ENCODE peak calls at places on chromosomes 4 and X, in four cellular contexts. Q is A673, T is GM12878, W is mammary epithelial cell. D is an unnamed sample.

GRCh38 chrX:111244238-111244750 is 26.0 kb downstream of the CAPN6 start:
- DNase-seq in Q (peak; percentile 19), W (peak; percentile 5), T (no peak), D (no peak)

GRCh38 chr4:105306158-105306781 is 159.6 kb downstream of the TET2 start:
- DNase-seq in T (peak; percentile 91), W (peak; percentile 53), Q (peak; percentile 7), D (peak; percentile 0)

GRCh38 chr4:6372649-6373525 is 99.5 kb downstream of the PPP2R2C start:
- DNase-seq in W (peak; percentile 30), Q (peak; percentile 30), T (peak; percentile 5), D (peak; percentile 12)

GRCh38 chr4:71383984-71384383 is 45.2 kb downstream of the SLC4A4 start:
- DNase-seq in Q (no peak), T (no peak), W (no peak), D (no peak)

GRCh38 chr4:127829014-127829413 is 46.9 kb downstream of the HSPA4L start:
- DNase-seq in Q (no peak), T (peak; percentile 65), W (no peak), D (no peak)

GRCh38 chr4:61320154-61320553 is 120.0 kb downstream of the ADGRL3 start:
- DNase-seq in T (no peak), W (peak; percentile 3), Q (no peak), D (no peak)

GRCh38 chr4:39825741-39826231 is 127.8 kb downstream of the UBE2K start:
- DNase-seq in W (no peak), T (no peak), Q (peak; percentile 53), D (no peak)

GRCh38 chr4:121209171-121209570 is 45.0 kb upstream of the TNIP3 start:
- DNase-seq in Q (no peak), W (no peak), T (no peak), D (no peak)

GRCh38 chr4:25030283-25031076 is at the start of gene LGI2:
- DNase-seq in Q (no peak), T (no peak), W (no peak), D (no peak)

GRCh38 chrX:65941775-65942174 is 98.1 kb downstream of the VSIG4 start:
- DNase-seq in Q (no peak), W (no peak), T (no peak), D (no peak)

GRCh38 chrX:104085919-104086318 is 9.9 kb upstream of the TMSB15C start:
- DNase-seq in T (no peak), W (no peak), Q (no peak), D (no peak)

GRCh38 chr4:178823673-178824072 is 1381.4 kb upstream of the AGA start:
- DNase-seq in T (no peak), W (no peak), Q (peak; percentile 51), D (no peak)

GRCh38 chrX:102044496-102044895 is 81.0 kb upstream of the TCEAL2 start:
- DNase-seq in W (no peak), T (no peak), Q (no peak), D (no peak)

GRCh38 chr4:160180206-160180605 is 1077.3 kb downstream of the RAPGEF2 start:
- DNase-seq in W (peak; percentile 77), Q (peak; percentile 10), T (no peak), D (no peak)

GRCh38 chrX:31893525-31893924 is 821.7 kb upstream of the FTHL17 start:
- DNase-seq in W (no peak), Q (no peak), T (no peak), D (no peak)

GRCh38 chr4:133483600-133484246 is 334.6 kb downstream of the PCDH10 start:
- DNase-seq in W (peak; percentile 16), T (no peak), Q (peak; percentile 63), D (no peak)

GRCh38 chrX:3715921-3716320 is 2.5 kb upstream of the PRKX start:
- DNase-seq in Q (no peak), T (no peak), W (no peak), D (no peak)

GRCh38 chr4:10596586-10597285 is 87.8 kb downstream of the CLNK start:
- DNase-seq in Q (no peak), T (no peak), W (no peak), D (no peak)

GRCh38 chrX:17081535-17081934 is 135.1 kb downstream of the REPS2 start:
- DNase-seq in T (no peak), Q (no peak), W (no peak), D (no peak)

GRCh38 chr4:98899277-98899676 is 29.7 kb downstream of the EIF4E start:
- DNase-seq in W (no peak), Q (no peak), T (no peak), D (no peak)

GRCh38 chrX:31301203-31301602 is 229.4 kb upstream of the FTHL17 start:
- DNase-seq in T (no peak), Q (no peak), W (no peak), D (no peak)

GRCh38 chrX:21479695-21480280 is 105.6 kb downstream of the CNKSR2 start:
- DNase-seq in T (no peak), Q (peak; percentile 73), W (peak; percentile 30), D (peak; percentile 35)

GRCh38 chrX:74420194-74421035 is 878 bp upstream of the SLC16A2 start:
- DNase-seq in T (no peak), W (peak; percentile 66), Q (peak; percentile 46), D (peak; percentile 34)

GRCh38 chrX:149521438-149521837 is 16.3 kb upstream of the IDS start:
- DNase-seq in W (no peak), Q (no peak), T (no peak), D (no peak)

GRCh38 chr4:11073621-11074051 is 355.1 kb downstream of the HS3ST1 start:
- DNase-seq in Q (no peak), T (no peak), W (no peak), D (no peak)

GRCh38 chr4:73895201-73896177 is 26.3 kb downstream of the CXCL1 start:
- DNase-seq in W (no peak), Q (no peak), T (no peak), D (no peak)

GRCh38 chr4:105555409-105555808 is 3.0 kb downstream of the ARHGEF38 start:
- DNase-seq in T (no peak), W (no peak), Q (no peak), D (no peak)

GRCh38 chr4:76984788-76985211 is 35.2 kb downstream of the SEPTIN11 start:
- DNase-seq in T (no peak), Q (peak; percentile 79), W (peak; percentile 80), D (no peak)

GRCh38 chrX:6729581-6729980 is 194.7 kb upstream of the VCX3A start:
- DNase-seq in W (no peak), Q (no peak), T (no peak), D (no peak)

GRCh38 chr4:78864405-78865024 is 74.7 kb downstream of the PAQR3 start:
- DNase-seq in W (peak; percentile 58), T (peak; percentile 44), Q (peak; percentile 66), D (no peak)

GRCh38 chrX:155864655-155865054 is 16.5 kb upstream of the VAMP7 start:
- DNase-seq in T (no peak), W (no peak), Q (peak; percentile 6), D (no peak)

GRCh38 chrX:13894888-13895564 is 78.1 kb upstream of the GPM6B start:
- DNase-seq in W (no peak), T (no peak), Q (no peak), D (no peak)

GRCh38 chr4:122665148-122665547 is 44.3 kb upstream of the IL21 start:
- DNase-seq in T (no peak), W (no peak), Q (no peak), D (no peak)

GRCh38 chr4:121164291-121164690 is at the start of gene TNIP3:
- DNase-seq in T (no peak), W (peak; percentile 69), Q (peak; percentile 33), D (no peak)

GRCh38 chr4:110183643-110184042 is 14.8 kb downstream of the ELOVL6 start:
- DNase-seq in W (no peak), Q (peak; percentile 48), T (no peak), D (no peak)

GRCh38 chrX:134654398-134655012 is 3.8 kb downstream of the PLAC1 start:
- DNase-seq in W (no peak), Q (no peak), T (no peak), D (no peak)

GRCh38 chrX:42385730-42386129 is 392.2 kb downstream of the PPP1R2C start:
- DNase-seq in W (peak; percentile 59), Q (no peak), T (no peak), D (no peak)

GRCh38 chr4:52659722-52660261 is 691 bp upstream of the USP46 start:
- DNase-seq in W (peak; percentile 27), T (no peak), Q (peak; percentile 6), D (peak; percentile 20)
- TF ChIP-seq EZH2 in W (no peak), T (no peak), Q (no peak), D (no peak)

DNA sequence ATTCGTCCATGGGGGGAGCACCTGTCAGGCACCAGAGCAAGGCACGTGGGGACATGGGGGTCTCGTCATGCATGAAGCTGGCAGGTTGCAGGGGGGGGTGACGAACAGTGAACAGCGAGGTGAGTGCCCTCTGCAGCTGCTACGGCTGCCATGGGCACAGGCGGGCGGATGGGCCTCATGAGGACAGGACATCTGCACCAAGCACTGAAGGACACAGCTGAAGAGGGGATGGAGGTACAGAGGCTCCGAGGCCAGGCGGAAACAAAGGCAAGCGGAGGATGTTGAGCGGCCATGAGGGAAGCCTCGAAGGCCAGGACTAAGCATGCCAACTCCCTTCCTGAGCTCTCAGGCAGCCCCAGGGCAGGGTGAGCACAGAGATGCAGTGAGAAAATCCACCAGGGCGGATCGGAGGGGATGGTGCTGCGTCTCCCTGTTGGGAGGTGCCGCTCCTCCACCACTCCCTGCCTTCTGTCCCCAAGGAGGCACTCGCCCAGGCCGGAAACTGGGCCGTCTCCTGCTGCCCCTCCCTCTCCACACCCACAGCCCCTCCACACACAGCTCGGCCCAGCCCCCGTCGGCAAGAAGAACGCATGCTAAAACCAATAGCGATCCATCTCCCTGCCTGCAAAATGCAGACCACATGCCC is 24.6 kb downstream of the ABLIM2 start:
- DNase-seq in Q (no peak), W (no peak), T (no peak), D (no peak)
- TF ChIP-seq EZH2 in Q (no peak), W (no peak), T (no peak), D (no peak)

DNA sequence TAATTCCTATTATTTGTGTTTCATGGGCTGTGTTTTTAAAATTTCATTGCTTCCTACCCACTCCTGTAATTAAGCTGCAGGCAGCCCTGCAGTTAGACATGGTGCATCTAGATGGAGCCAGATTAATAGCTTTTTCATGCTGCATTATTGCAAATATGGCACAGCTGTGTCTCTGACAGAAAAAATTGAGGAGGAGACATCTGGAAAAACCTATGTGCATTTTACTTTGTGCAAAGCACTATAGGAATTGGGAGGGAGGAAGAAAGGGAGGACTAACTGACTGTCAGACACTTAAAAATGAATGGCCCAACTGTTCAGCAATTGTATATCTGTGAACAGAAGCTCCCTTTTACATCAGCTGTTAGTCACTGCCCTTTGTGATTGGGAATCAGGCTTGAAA is 8.1 kb upstream of the RPGR start:
- DNase-seq in W (no peak), Q (peak; percentile 17), T (no peak), D (no peak)
- TF ChIP-seq EZH2 in W (no peak), Q (no peak), T (no peak), D (no peak)

DNA sequence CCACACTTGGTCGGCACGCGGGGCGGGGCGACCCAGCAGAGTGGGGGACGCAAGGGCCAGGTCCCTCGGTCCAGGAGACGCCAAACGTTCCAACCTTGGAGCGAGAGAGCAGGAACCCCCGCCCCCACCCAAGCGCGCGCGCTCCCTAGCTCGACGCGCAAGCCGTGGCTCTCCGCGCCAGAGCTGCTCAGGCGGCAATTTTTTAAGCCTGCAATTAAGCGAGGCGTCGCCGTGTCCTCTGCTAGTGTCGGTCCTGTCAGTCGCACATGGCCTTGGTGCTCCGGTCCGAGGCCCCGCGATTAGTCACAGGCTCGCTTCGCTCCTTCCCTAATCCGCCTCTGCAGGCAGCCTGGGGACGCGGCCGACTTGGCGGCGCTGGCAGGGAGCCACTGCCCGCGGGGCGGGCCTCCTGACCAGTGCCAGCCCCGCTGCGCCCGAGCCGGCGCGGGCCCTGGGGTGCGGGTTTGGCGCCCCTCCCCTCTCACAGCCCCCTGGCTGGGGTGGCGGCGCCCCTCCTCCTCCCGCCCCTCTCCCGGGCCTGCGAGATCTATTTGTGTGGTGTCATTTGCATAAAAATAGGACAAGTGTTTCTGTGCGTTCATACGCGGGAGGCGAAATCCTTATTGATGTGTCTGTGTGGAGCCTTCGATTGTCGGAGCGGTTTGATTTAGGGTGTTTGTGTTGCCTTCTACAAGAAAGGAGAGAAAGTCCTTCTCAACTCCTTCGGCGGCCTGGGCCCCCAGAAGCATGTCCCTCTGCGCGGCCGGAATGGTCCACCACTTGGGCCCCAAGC is 9.7 kb upstream of the BCOR start:
- DNase-seq in T (no peak), Q (peak; percentile 72), W (no peak), D (peak; percentile 53)
- TF ChIP-seq EZH2 in T (no peak), Q (no peak), W (no peak), D (no peak)

D was measured in PC-9.